ENCODE peak calls at places on chromosomes 11 and 22, in four cellular contexts. T is A549, H is K562, W is H1. S is an unnamed sample.
A peak's percentile ranks its signal among the peaks of the same experiment; 100 is the strongest.

GRCh38 chr11:120442031-120442430 is 69.5 kb upstream of the GRIK4 start:
- DNase-seq in T (no peak), H (no peak), W (no peak), S (no peak)

GRCh38 chr11:72195518-72195917 is 3.6 kb downstream of the FOLR1 start:
- DNase-seq in T (no peak), H (no peak), W (no peak), S (no peak)

GRCh38 chr22:18085188-18085587 is 7.4 kb downstream of the PEX26 start:
- DNase-seq in T (peak; percentile 54), H (no peak), W (no peak), S (no peak)

GRCh38 chr11:19751055-19751454 is 38.4 kb downstream of the NAV2 start:
- DNase-seq in T (no peak), H (no peak), W (no peak), S (no peak)

GRCh38 chr11:70029831-70030811 is 48.0 kb upstream of the ANO1 start:
- DNase-seq in T (no peak), H (no peak), W (no peak), S (no peak)

GRCh38 chr11:116725434-116726221 is 47.2 kb downstream of the BUD13 start:
- DNase-seq in T (no peak), H (no peak), W (no peak), S (no peak)

GRCh38 chr22:44160416-44160815 is 20.3 kb upstream of the PARVG start:
- DNase-seq in T (no peak), H (no peak), W (no peak), S (no peak)

GRCh38 chr11:45484326-45484725 is 181.1 kb downstream of the CHST1 start:
- DNase-seq in T (no peak), H (no peak), W (no peak), S (no peak)

GRCh38 chr11:125262194-125262824 is 97.8 kb downstream of the PKNOX2 start:
- DNase-seq in T (no peak), H (no peak), W (no peak), S (peak; percentile 28)

GRCh38 chr11:44208976-44209603 is 100.8 kb downstream of the ALX4 start:
- DNase-seq in T (no peak), H (no peak), W (no peak), S (peak; percentile 10)

GRCh38 chr22:32850591-32851517 is 49.3 kb downstream of the TIMP3 start:
- DNase-seq in T (no peak), H (no peak), W (no peak), S (no peak)

GRCh38 chr11:6737872-6738466 is 33.8 kb downstream of the OR2AG2 start:
- DNase-seq in T (peak; percentile 45), H (peak; percentile 51), W (no peak), S (peak; percentile 41)

GRCh38 chr11:73347067-73347466 is 29.1 kb upstream of the RELT start:
- DNase-seq in T (no peak), H (no peak), W (no peak), S (peak; percentile 74)

GRCh38 chr11:69497221-69497787 is 15.8 kb downstream of the LINC01488 start:
- DNase-seq in T (peak; percentile 83), H (no peak), W (peak; percentile 21), S (peak; percentile 97)

GRCh38 chr22:20980938-20981722 is 967 bp upstream of the LZTR1 start:
- DNase-seq in T (no peak), H (no peak), W (no peak), S (no peak)

GRCh38 chr22:17808688-17809403 is 34.6 kb upstream of the BID start:
- DNase-seq in T (no peak), H (no peak), W (no peak), S (no peak)

GRCh38 chr11:12433571-12434061 is 56.2 kb downstream of the PARVA start:
- DNase-seq in T (no peak), H (no peak), W (no peak), S (no peak)

GRCh38 chr11:98561877-98562395 is 458.8 kb upstream of the CNTN5 start:
- DNase-seq in T (no peak), H (no peak), W (no peak), S (no peak)

GRCh38 chr11:62433141-62433543 is 14.3 kb downstream of the SCGB1A1 start:
- DNase-seq in T (no peak), H (no peak), W (no peak), S (no peak)
- H3K27ac ChIP-seq in T (peak overlapping the region; percentile 86), H (no peak overlapping the region), W (no peak overlapping the region), S (peak overlapping the region; percentile 23)

GRCh38 chr11:111176603-111177002 is 68.9 kb upstream of the POU2AF2 start:
- DNase-seq in T (no peak), H (no peak), W (no peak), S (no peak)

GRCh38 chr11:111173221-111173620 is 72.3 kb upstream of the POU2AF2 start:
- DNase-seq in T (no peak), H (no peak), W (no peak), S (no peak)

DNA sequence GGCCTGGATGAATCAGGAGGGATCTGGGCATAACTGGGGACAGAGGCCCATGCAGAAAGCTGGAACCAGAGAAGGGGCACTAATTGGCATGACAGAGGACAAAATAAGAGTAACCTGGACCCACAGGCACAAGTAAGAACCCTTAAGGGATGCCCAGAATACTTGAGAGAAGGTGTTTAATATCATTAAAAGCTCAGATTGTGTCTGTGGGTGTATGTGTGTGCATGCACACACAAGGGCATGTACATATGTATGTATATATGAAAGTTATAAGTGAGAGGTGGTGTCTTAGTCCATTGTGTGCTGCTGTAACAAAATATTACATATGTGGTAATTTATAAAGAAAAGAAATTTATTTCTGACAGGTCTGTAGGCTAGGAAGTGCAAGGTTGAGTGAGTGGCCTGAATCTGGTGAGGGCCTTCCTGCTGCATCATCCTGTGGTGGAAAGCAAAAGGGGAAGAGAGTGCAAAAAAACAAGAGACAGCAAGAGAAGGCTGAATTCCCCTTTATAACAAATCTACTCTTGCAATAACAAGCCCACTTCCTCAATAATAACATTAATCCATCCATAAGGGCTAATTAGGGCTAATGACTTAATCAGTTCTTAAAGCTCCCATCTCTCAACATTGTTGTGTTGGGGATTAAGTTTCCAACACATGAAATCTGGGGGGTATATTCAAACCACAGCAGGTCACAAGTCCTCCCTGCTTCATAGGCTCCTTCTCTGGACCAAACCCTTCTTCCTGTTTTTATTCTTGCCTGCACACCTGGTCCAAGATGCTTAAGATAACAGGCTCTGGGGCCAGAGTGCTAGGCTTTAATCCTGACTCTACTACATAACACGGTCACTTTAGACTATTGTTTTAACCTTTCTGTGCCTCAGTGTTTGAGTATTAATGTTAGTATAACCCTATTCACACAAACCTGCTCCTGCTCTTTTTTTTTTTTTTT is 68.2 kb upstream of the POU2AF2 start:
- DNase-seq in T (no peak), H (no peak), W (no peak), S (no peak)
- TF ChIP-seq PHF8 in T (no peak), H (no peak), W (no peak), S (no peak)

GRCh38 chr22:41544671-41545476 is 604 bp upstream of the POLR3H start:
- DNase-seq in T (no peak), H (no peak), W (no peak), S (no peak)

GRCh38 chr22:41542224-41542623 is 2.0 kb downstream of the POLR3H start:
- DNase-seq in T (no peak), H (no peak), W (no peak), S (no peak)

GRCh38 chr22:41541484-41541883 is 2.8 kb downstream of the POLR3H start:
- DNase-seq in T (no peak), H (no peak), W (no peak), S (no peak)

GRCh38 chr22:41540365-41540764 is 3.9 kb downstream of the POLR3H start:
- DNase-seq in T (no peak), H (no peak), W (no peak), S (no peak)

DNA sequence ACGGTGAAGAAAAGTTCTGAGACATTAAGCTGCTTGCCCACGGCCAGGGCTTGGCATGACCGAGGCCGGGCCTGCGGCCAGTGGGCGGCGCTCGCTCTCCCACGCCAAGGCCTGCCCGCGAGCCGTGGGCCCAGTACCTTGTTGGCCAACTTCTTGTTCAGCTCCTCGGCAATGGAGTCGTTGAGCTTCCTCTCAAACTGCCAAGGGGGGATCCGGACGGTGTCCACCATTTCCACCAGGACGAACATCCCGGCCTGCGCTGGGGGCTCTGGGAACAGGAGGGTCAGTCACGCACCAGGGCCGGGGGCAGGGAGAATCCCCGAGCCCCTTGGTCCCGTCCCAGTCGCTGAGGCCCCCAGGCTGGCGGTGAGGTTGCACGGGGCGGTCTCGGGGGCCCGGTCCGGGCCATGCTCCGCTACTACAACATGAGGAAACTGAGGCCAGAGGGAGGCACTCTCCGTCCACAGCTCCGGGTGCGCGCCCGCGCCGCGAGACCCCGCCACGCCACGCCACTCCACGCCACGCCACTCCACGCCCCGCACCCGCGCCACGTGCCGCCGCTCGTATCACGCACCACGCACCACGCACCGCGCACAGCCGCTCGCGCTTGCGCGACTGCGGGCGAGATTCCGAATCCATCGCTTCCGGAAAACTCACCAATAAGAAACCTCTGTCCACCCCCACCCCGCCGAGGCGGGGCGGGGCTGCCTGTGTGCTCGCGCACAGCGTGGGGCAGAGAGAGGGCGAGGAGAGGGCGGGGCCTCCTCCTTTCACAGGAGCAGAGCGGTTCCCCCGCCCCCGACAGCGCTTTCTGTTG is at the start of gene POLR3H:
- DNase-seq in T (peak; percentile 93), H (peak; percentile 94), W (peak; percentile 91), S (peak; percentile 95)
- TF ChIP-seq MAFK in T (no peak), H (no peak), W (no peak), S (no peak)

GRCh38 chr11:123218451-123218850 is 23.4 kb upstream of the CLMP start:
- DNase-seq in T (peak; percentile 37), H (no peak), W (no peak), S (no peak)
- H3K27ac ChIP-seq in T (peak overlapping the region; percentile 92), H (no peak overlapping the region), W (no peak overlapping the region), S (no peak overlapping the region)

GRCh38 chr11:64208796-64209562 is 2.5 kb downstream of the FERMT3 start:
- DNase-seq in T (no peak), H (no peak), W (no peak), S (no peak)

GRCh38 chr11:64209563-64209843 is 3.0 kb downstream of the FERMT3 start:
- DNase-seq in T (no peak), H (no peak), W (no peak), S (no peak)

GRCh38 chr11:64206457-64207246 is at the start of gene FERMT3:
- DNase-seq in T (no peak), H (peak; percentile 72), W (no peak), S (no peak)

GRCh38 chr11:64208086-64208795 is 1.7 kb downstream of the FERMT3 start:
- DNase-seq in T (no peak), H (no peak), W (no peak), S (no peak)

GRCh38 chr11:64207247-64208085 is 945 bp downstream of the FERMT3 start:
- DNase-seq in T (no peak), H (peak; percentile 89), W (no peak), S (no peak)
- TF ChIP-seq PHF8 in T (no peak), H (peak; percentile 56), W (no peak), S (no peak)

S was measured in HepG2.